ENCODE peak calls at places on chromosome 10, in four cellular contexts. T, A, I and K are unnamed samples.
A peak's percentile ranks its signal among the peaks of the same experiment; 100 is the strongest.

GRCh38 chr10:88849224-88849623 is 2.4 kb downstream of the ANKRD22 start:
- DNase-seq in I (no peak), A (no peak), T (no peak), K (no peak)

GRCh38 chr10:58209669-58210068 is 58.0 kb downstream of the IPMK start:
- DNase-seq in A (no peak), T (no peak), I (no peak), K (no peak)

GRCh38 chr10:28564905-28565304 is 32.0 kb downstream of the WAC start:
- DNase-seq in T (no peak), I (no peak), A (no peak), K (no peak)

GRCh38 chr10:60252688-60253087 is 137.0 kb downstream of the ANK3 start:
- DNase-seq in A (no peak), I (no peak), T (no peak), K (no peak)

GRCh38 chr10:133403359-133403758 is 9.4 kb downstream of the MTG1 start:
- DNase-seq in A (no peak), I (peak; percentile 28), T (no peak), K (no peak)

GRCh38 chr10:89189211-89189734 is 17.8 kb downstream of the CH25H start:
- DNase-seq in I (no peak), A (no peak), T (no peak), K (no peak)

GRCh38 chr10:78772986-78773530 is 295.7 kb upstream of the ZMIZ1 start:
- DNase-seq in I (no peak), T (no peak), A (no peak), K (no peak)

GRCh38 chr10:72328829-72329204 is 25.9 kb downstream of the DNAJB12 start:
- DNase-seq in I (no peak), A (no peak), T (no peak), K (no peak)

GRCh38 chr10:115826391-115826790 is 446.6 kb downstream of the GFRA1 start:
- DNase-seq in T (no peak), I (no peak), A (no peak), K (no peak)

GRCh38 chr10:1381339-1381738 is 325.2 kb downstream of the WDR37 start:
- DNase-seq in T (no peak), A (no peak), I (peak; percentile 42), K (no peak)

GRCh38 chr10:59079386-59080226 is 96.8 kb upstream of the PHYHIPL start:
- DNase-seq in T (peak; percentile 39), I (no peak), A (no peak), K (no peak)

GRCh38 chr10:43322769-43323168 is 48.7 kb upstream of the FXYD4 start:
- DNase-seq in T (no peak), I (peak; percentile 98), A (peak; percentile 96), K (no peak)

GRCh38 chr10:130362308-130362761 is 226.1 kb downstream of the GLRX3 start:
- DNase-seq in T (no peak), A (no peak), I (no peak), K (no peak)

GRCh38 chr10:103736763-103737162 is 118.6 kb downstream of the SH3PXD2A start:
- DNase-seq in T (peak; percentile 34), A (peak; percentile 65), I (peak; percentile 81), K (no peak)

DNA sequence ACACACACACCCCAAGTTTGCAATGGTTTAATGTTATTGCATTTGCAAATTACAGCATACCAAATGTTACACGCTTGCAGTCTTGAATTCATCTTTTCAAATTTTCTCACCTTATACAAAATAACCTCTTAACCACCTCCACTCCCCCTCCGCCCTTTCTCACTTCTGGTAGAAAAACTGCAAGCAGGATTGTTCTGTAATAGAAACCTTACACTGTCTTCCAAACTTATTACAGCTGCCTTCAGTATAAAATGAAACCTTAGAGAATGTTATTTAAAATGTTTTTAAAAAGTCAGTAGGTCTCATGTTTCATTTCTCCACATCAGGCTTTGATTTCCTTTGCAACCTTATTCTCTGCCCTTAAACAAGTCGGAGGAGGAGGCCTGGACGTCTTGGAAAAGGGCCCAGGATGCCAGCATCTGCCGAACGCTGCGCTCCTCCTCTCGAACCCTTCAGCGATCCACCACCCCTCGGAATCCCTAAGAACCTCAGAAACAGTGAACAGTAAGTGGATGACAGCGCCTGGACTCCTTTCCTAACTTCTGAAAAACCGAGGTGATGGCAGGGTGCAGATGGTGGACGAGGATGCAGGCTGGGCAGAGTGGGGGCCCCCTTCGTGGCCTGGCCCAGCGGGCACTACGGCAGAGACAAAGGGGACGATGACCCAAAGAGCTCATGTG is 74.0 kb downstream of the FGFR2 start:
- DNase-seq in T (no peak), A (no peak), I (no peak), K (no peak)
- TF ChIP-seq CBX5 in T (no peak), A (no peak), I (no peak), K (no peak)

GRCh38 chr10:29619273-29619672 is 15.5 kb downstream of the SVIL start:
- DNase-seq in T (peak; percentile 75), A (no peak), I (no peak), K (no peak)
- TF ChIP-seq CBX5 in T (no peak), A (no peak), I (no peak), K (no peak)

DNA sequence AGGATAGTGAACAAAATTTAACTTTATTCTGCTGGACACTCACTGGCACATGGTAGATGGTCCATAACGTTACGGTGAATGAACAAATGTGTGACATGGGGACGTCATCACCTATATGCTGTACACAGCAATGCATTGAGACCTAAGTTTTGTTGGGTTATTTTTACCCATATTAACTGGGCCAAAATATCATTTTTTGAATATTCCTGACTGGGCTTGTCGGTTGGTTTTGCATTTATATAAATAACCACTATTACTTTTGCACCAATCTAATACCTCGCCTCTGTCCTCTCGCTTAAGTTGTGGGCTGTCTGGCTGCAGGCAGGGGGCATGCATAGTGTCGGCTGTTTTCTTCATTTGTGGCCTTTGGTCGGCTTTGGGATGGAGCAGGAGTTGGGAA is 161.7 kb downstream of the USP6NL start:
- DNase-seq in T (no peak), I (peak; percentile 28), A (no peak), K (no peak)
- TF ChIP-seq CBX5 in T (no peak), I (no peak), A (no peak), K (no peak)

GRCh38 chr10:74813860-74814259 is 12.5 kb upstream of the KAT6B start:
- DNase-seq in T (no peak), I (peak; percentile 52), A (no peak), K (no peak)
- TF ChIP-seq CBX5 in T (no peak), I (no peak), A (no peak), K (no peak)

GRCh38 chr10:12594448-12594944 is 245.1 kb downstream of the CAMK1D start:
- DNase-seq in T (no peak), I (no peak), A (no peak), K (no peak)
- TF ChIP-seq CBX5 in T (no peak), I (no peak), A (no peak), K (no peak)

GRCh38 chr10:36448760-36449681 is 676.4 kb upstream of the ANKRD30A start:
- DNase-seq in I (no peak), A (no peak), T (no peak), K (no peak)
- TF ChIP-seq CBX5 in I (no peak), A (no peak), T (no peak), K (no peak)

GRCh38 chr10:112229901-112230300 is 46.3 kb upstream of the GPAM start:
- DNase-seq in T (no peak), I (no peak), A (no peak), K (no peak)
- TF ChIP-seq CBX5 in T (no peak), I (no peak), A (no peak), K (no peak)

DNA sequence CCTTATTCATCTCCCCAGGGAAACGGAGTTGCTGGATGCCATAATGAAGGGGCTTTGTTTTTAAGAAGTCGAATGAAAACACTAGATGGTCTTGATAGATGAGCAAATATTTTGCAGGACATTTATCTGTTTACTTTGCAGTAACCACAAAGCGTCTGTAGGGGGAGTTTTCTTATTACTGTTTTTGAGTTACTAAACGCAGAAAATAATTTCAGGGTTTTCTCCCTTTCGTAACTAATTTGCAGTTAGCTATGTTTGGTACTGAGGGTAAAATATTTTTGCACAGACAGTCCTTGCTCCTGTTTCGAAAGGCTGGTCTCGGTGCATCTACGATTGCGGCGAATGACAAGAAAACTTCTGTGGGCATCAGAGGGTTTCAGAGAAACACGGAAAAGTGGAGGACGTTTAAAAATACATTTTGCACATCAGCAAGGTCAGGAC is 505.6 kb upstream of the MKI67 start:
- DNase-seq in I (no peak), T (peak; percentile 21), A (peak; percentile 14), K (no peak)
- TF ChIP-seq CBX5 in I (no peak), T (no peak), A (no peak), K (no peak)

GRCh38 chr10:35693800-35694199 is 51.7 kb upstream of the FZD8 start:
- DNase-seq in I (no peak), A (no peak), T (no peak), K (no peak)
- TF ChIP-seq CBX5 in I (no peak), A (no peak), T (no peak), K (no peak)